ENCODE peak calls at places on chromosomes 7 and 10, in nine cellular contexts. Z is stimulated activated CD8-positive, alpha-beta memory T cell treated with anti-CD3 and anti-CD28 coated beads, Interleukin-4, amount 100 ng/mL, for 1 hour; D is EL; I is activated effector memory CD4-positive, alpha-beta T cell treated with anti-CD3 and anti-CD28 coated beads, Interleukin-2, amount 50 U/mL, for 16 hours; B is cardiac muscle cell; K is HT-29; M is activated T-helper 9 cell treated with anti-CD3 and anti-CD28 coated beads, Interleukin-2, amount 50 U/mL, for 16 hours; E is GDM1; S is EH. Y is an unnamed sample.

GRCh38 chr7:112001089-112001826 is 204.9 kb downstream of the DOCK4 start:
- DNase-seq in Z (no peak), D (peak), I (no peak), B (peak), K (peak), M (no peak), E (no peak), S (peak), Y (no peak)

GRCh38 chr10:128105383-128105782 is 20.8 kb downstream of the MKI67 start:
- DNase-seq in Z (no peak), D (no peak), I (no peak), B (no peak), K (no peak), M (no peak), E (no peak), S (no peak), Y (no peak)

GRCh38 chr7:128738570-128739047 is 550 bp upstream of the CALU start:
- DNase-seq in Z (no peak), D (no peak), I (no peak), B (peak), K (no peak), M (no peak), E (no peak), S (no peak), Y (no peak)

GRCh38 chr7:31761646-31762045 is 74.6 kb downstream of the PPP1R17 start:
- DNase-seq in Z (no peak), D (no peak), I (no peak), B (peak), K (no peak), M (no peak), E (no peak), S (peak), Y (no peak)

GRCh38 chr10:35876248-35876647 is 234.2 kb upstream of the FZD8 start:
- DNase-seq in Z (no peak), D (peak), I (no peak), B (peak), K (peak), M (no peak), E (no peak), S (peak), Y (no peak)

GRCh38 chr7:94241402-94241925 is 153.2 kb upstream of the COL1A2 start:
- DNase-seq in Z (no peak), D (no peak), I (no peak), B (peak), K (no peak), M (no peak), E (no peak), S (no peak), Y (no peak)

GRCh38 chr7:50711271-50712175 is 71.2 kb downstream of the GRB10 start:
- DNase-seq in Z (no peak), D (peak), I (no peak), B (no peak), K (no peak), M (no peak), E (no peak), S (peak), Y (no peak)

GRCh38 chr7:79778786-79779382 is 325.4 kb upstream of the MAGI2 start:
- DNase-seq in Z (no peak), D (peak), I (no peak), B (peak), K (no peak), M (no peak), E (no peak), S (peak), Y (no peak)

GRCh38 chr10:100737359-100738054 is 7.9 kb upstream of the PAX2 start:
- DNase-seq in Z (no peak), D (no peak), I (no peak), B (no peak), K (no peak), M (no peak), E (no peak), S (no peak), Y (no peak)

GRCh38 chr10:46556515-46557318 is at the start of gene GPRIN2:
- DNase-seq in Z (no peak), D (no peak), I (peak), B (no peak), K (no peak), M (no peak), E (no peak), S (no peak), Y (no peak)

GRCh38 chr7:118080947-118081346 is 103.0 kb upstream of the LSM8 start:
- DNase-seq in Z (no peak), D (peak), I (peak), B (peak), K (peak), M (peak), E (no peak), S (peak), Y (no peak)

GRCh38 chr10:119341236-119342016 is 134.1 kb downstream of the GRK5 start:
- DNase-seq in Z (no peak), D (peak), I (peak), B (peak), K (peak), M (peak), E (no peak), S (peak), Y (no peak)

GRCh38 chr7:48280100-48280499 is 108.8 kb downstream of the ABCA13 start:
- DNase-seq in Z (no peak), D (peak), I (no peak), B (peak), K (no peak), M (no peak), E (peak), S (peak), Y (no peak)

GRCh38 chr7:52302765-52303520 is 732.5 kb upstream of the POM121L12 start:
- DNase-seq in Z (no peak), D (no peak), I (no peak), B (no peak), K (no peak), M (no peak), E (no peak), S (no peak), Y (no peak)

GRCh38 chr10:43194861-43195260 is 56.6 kb downstream of the CSGALNACT2 start:
- DNase-seq in Z (no peak), D (no peak), I (no peak), B (no peak), K (no peak), M (no peak), E (no peak), S (no peak), Y (no peak)

GRCh38 chr7:74223711-74224510 is 14.1 kb downstream of the LAT2 start:
- DNase-seq in Z (no peak), D (no peak), I (no peak), B (no peak), K (no peak), M (no peak), E (no peak), S (no peak), Y (no peak)

GRCh38 chr10:132912685-132913558 is 29.4 kb downstream of the CFAP46 start:
- DNase-seq in Z (no peak), D (no peak), I (peak), B (no peak), K (no peak), M (no peak), E (no peak), S (no peak), Y (no peak)

GRCh38 chr7:157692156-157693011 is 355.6 kb downstream of the DNAJB6 start:
- DNase-seq in Z (no peak), D (no peak), I (peak), B (no peak), K (no peak), M (no peak), E (no peak), S (no peak), Y (no peak)

GRCh38 chr10:15640536-15641085 is 79.1 kb downstream of the ITGA8 start:
- DNase-seq in Z (no peak), D (no peak), I (no peak), B (no peak), K (no peak), M (no peak), E (no peak), S (no peak), Y (no peak)

GRCh38 chr7:139153832-139154231 is 44.3 kb upstream of the ZC3HAV1 start:
- DNase-seq in Z (no peak), D (peak), I (no peak), B (peak), K (peak), M (no peak), E (no peak), S (peak), Y (no peak)

GRCh38 chr10:7706534-7707073 is 3.5 kb downstream of the ITIH2 start:
- DNase-seq in Z (no peak), D (no peak), I (no peak), B (no peak), K (no peak), M (no peak), E (no peak), S (no peak), Y (no peak)

GRCh38 chr10:96651998-96652431 is 65.2 kb upstream of the TM9SF3 start:
- DNase-seq in Z (no peak), D (no peak), I (no peak), B (no peak), K (no peak), M (no peak), E (peak), S (no peak), Y (no peak)

GRCh38 chr7:132066776-132067175 is 509.5 kb downstream of the PLXNA4 start:
- DNase-seq in Z (no peak), D (peak), I (no peak), B (peak), K (no peak), M (no peak), E (no peak), S (peak), Y (no peak)